ENCODE peak calls at places on chromosomes 2 and 18, in seven cellular contexts. G is psoas muscle; X is Peyer's patch; E is mammary epithelial cell; K is effector memory CD4-positive, alpha-beta T cell; Y is uterus; U is RWPE1. I is an unnamed sample.

GRCh38 chr18:9173770-9174233 is 37.2 kb downstream of the ANKRD12 start:
- DNase-seq in K (no peak), U (no peak), Y (no peak), G (no peak), X (no peak), E (no peak), I (no peak)

GRCh38 chr18:63234839-63235238 is 84.7 kb downstream of the BCL2 start:
- DNase-seq in Y (no peak), U (no peak), G (no peak), K (no peak), E (no peak), X (no peak), I (no peak)

GRCh38 chr2:128421286-128421685 is 102.6 kb upstream of the HS6ST1 start:
- DNase-seq in X (no peak), G (no peak), U (no peak), K (no peak), Y (peak), E (no peak), I (no peak)

GRCh38 chr18:23137788-23138216 is 2.5 kb downstream of the CABLES1 start:
- DNase-seq in Y (no peak), U (no peak), E (no peak), K (no peak), X (no peak), G (no peak), I (peak)

GRCh38 chr2:120654383-120655134 is 81.1 kb upstream of the GLI2 start:
- DNase-seq in X (no peak), U (no peak), G (no peak), E (no peak), K (no peak), Y (no peak), I (no peak)

GRCh38 chr2:71951067-71951436 is 196.6 kb downstream of the CYP26B1 start:
- DNase-seq in G (no peak), Y (no peak), X (no peak), U (no peak), K (no peak), E (no peak), I (no peak)

GRCh38 chr2:73920577-73921545 is 5.8 kb upstream of the DGUOK start:
- DNase-seq in K (peak), U (no peak), X (peak), G (peak), E (no peak), Y (peak), I (peak)

GRCh38 chr2:210445116-210445707 is 31.3 kb downstream of the LANCL1 start:
- DNase-seq in U (peak), G (no peak), X (no peak), E (peak), K (no peak), Y (no peak), I (peak)

GRCh38 chr2:166115589-166115988 is 12.2 kb downstream of the SCN1A start:
- DNase-seq in K (no peak), G (no peak), X (no peak), U (no peak), Y (no peak), E (no peak), I (no peak)

GRCh38 chr2:8719528-8719927 is 37.7 kb downstream of the ID2 start:
- DNase-seq in X (no peak), K (no peak), Y (no peak), U (no peak), G (no peak), E (no peak), I (no peak)

GRCh38 chr2:183409662-183410061 is 285.4 kb downstream of the NUP35 start:
- DNase-seq in K (no peak), E (no peak), G (no peak), Y (no peak), X (no peak), U (no peak), I (no peak)

GRCh38 chr2:235244497-235245215 is 249.2 kb upstream of the AGAP1 start:
- DNase-seq in K (no peak), U (no peak), X (no peak), E (no peak), G (no peak), Y (no peak), I (no peak)

GRCh38 chr2:30661173-30662107 is 145.8 kb downstream of the CAPN13 start:
- DNase-seq in U (no peak), X (no peak), K (no peak), G (no peak), E (peak), Y (no peak), I (no peak)

GRCh38 chr18:76445741-76446232 is 49.3 kb downstream of the ZNF516 start:
- DNase-seq in Y (no peak), K (no peak), E (no peak), X (no peak), G (no peak), U (no peak), I (peak)

GRCh38 chr2:229715895-229716507 is 1.6 kb upstream of the DNER start:
- DNase-seq in X (no peak), E (peak), U (peak), Y (no peak), K (no peak), G (no peak), I (peak)

GRCh38 chr2:177984739-177985138 is 87.8 kb downstream of the PDE11A start:
- DNase-seq in G (no peak), K (no peak), X (no peak), Y (no peak), E (no peak), U (no peak), I (peak)

GRCh38 chr2:24077535-24077877 is 1.4 kb upstream of the SF3B6 start:
- DNase-seq in U (no peak), X (no peak), K (no peak), Y (no peak), G (no peak), E (no peak), I (peak)
- H3K27ac ChIP-seq in U (peak), X (peak), K (peak), Y (peak), G (peak), E (peak), I (peak)

DNA sequence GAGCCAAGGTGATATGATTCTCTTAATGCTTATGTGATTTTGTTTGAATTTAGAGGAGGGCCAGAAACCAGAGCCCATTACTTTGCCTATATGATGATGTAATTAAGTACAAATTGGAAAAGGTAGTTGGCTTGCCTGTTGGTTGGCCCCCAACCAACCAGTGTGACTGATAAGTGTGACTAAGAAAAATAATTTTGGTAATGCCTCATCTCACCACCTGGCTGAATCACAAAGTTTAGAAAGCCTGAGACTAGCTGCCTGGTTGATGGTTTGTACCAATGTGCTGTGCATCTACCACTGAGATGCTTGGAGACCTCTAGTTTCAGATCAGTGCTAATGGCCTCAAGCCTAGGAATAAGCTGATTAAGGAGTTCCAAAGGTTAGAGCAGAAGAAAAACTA is 338.7 kb downstream of the CDH2 start:
- DNase-seq in U (no peak), G (no peak), K (no peak), X (no peak), Y (no peak), E (peak), I (no peak)
- H3K27ac ChIP-seq in U (no peak), G (no peak), K (no peak), X (no peak), Y (no peak), E (no peak), I (no peak)

GRCh38 chr2:67471681-67472080 is 74.5 kb downstream of the ETAA1 start:
- DNase-seq in G (no peak), E (no peak), K (no peak), Y (no peak), X (no peak), U (no peak), I (no peak)

GRCh38 chr2:67479256-67479655 is 82.1 kb downstream of the ETAA1 start:
- DNase-seq in X (no peak), K (no peak), E (no peak), G (no peak), Y (no peak), U (no peak), I (no peak)

GRCh38 chr2:67476808-67477790 is 80.0 kb downstream of the ETAA1 start:
- DNase-seq in Y (peak), X (no peak), G (no peak), U (peak), E (peak), K (no peak), I (peak)
- H3K27ac ChIP-seq in Y (peak), X (no peak), G (no peak), U (no peak), E (no peak), K (no peak), I (no peak)

DNA sequence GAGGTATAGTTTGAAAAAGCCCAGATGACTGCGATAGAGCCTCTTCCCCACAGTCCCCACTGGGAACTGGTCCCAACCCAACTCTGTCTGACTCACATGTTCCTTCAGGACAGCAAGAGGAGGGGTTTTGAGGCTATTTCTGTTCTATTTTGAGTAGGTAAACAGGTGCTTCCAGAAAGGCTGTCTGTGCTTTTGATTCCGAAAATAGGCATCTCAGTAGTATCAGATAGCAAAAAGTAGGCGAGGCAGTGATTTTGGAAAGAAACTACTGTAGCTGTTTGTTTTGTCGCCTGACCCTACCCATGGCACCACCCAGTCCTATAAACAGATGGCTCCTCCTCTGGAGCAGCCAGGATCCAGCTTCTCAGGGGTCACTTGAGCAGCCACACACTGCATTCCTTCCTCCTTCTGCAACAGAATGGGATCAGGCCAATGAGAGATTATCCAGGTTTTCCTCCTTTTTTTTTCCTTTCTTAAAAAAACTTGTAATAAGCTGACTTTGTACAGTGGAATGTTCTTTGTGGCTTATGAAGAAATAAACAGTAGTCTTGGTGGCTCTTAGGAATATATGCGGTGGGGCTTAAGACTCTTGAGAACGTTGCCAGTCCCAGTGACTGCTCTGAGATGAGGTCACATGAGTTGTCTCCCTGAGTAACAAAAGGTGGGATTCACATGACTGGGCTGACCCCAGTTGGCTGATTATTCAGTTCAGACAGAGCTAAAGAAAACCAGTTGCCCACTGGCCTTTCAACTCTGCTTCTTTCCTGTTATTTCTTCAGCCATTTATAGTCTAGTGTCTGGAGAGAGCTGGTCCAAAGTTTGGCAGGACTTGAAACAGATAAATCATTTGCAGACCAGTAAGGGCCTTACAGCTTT is 98.6 kb downstream of the KCNS3 start:
- DNase-seq in K (no peak), U (peak), G (peak), E (peak), Y (peak), X (no peak), I (peak)
- H3K27ac ChIP-seq in K (no peak), U (no peak), G (peak), E (no peak), Y (peak), X (no peak), I (peak)

DNA sequence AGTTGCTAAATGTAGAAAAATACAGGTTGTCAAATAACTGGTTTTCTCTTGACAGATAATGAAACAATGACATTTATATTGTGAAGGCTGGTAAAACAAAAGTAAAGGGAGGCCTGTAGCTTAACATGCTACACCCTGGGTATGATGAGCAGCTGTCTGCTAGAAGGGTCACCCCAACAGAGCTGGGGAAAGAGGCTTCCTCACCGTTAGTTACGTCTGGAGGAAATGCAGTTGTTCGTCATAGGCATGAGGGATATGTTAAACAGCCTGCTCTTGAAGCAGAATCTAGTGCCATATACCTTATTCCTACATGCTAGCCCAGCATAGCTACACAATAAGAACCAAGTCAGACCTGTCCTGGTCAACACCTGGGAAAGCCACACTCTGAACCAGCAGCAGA is 49.9 kb downstream of the LPIN2 start:
- DNase-seq in G (no peak), K (peak), U (no peak), X (no peak), Y (no peak), E (no peak), I (no peak)
- H3K27ac ChIP-seq in G (no peak), K (peak), U (no peak), X (peak), Y (peak), E (no peak), I (peak)

GRCh38 chr2:173999724-174000123 is 34.6 kb upstream of the SP3 start:
- DNase-seq in U (no peak), Y (no peak), G (no peak), K (no peak), E (no peak), X (no peak), I (no peak)

GRCh38 chr2:173997269-173997668 is 32.1 kb upstream of the SP3 start:
- DNase-seq in Y (peak), U (no peak), K (no peak), X (peak), E (no peak), G (peak), I (no peak)

GRCh38 chr2:173999272-173999671 is 34.1 kb upstream of the SP3 start:
- DNase-seq in K (no peak), U (no peak), E (no peak), X (no peak), G (no peak), Y (no peak), I (no peak)

GRCh38 chr2:173997779-173998178 is 32.6 kb upstream of the SP3 start:
- DNase-seq in Y (peak), X (no peak), G (no peak), U (no peak), E (no peak), K (no peak), I (no peak)

GRCh38 chr2:173998386-173998785 is 33.2 kb upstream of the SP3 start:
- DNase-seq in G (no peak), Y (no peak), U (no peak), K (no peak), E (no peak), X (no peak), I (peak)
- H3K27ac ChIP-seq in G (no peak), Y (peak), U (no peak), K (no peak), E (no peak), X (no peak), I (peak)

GRCh38 chr2:203719456-203719855 is 13.0 kb downstream of the CD28 start:
- DNase-seq in K (no peak), E (no peak), Y (no peak), U (no peak), X (no peak), G (no peak), I (no peak)

GRCh38 chr2:203720922-203721672 is 14.7 kb downstream of the CD28 start:
- DNase-seq in E (no peak), G (no peak), K (no peak), X (no peak), Y (no peak), U (no peak), I (no peak)

GRCh38 chr2:203715744-203716143 is 9.3 kb downstream of the CD28 start:
- DNase-seq in G (no peak), X (no peak), Y (no peak), U (no peak), K (no peak), E (no peak), I (no peak)

GRCh38 chr2:203720011-203720410 is 13.6 kb downstream of the CD28 start:
- DNase-seq in G (no peak), K (peak), X (no peak), Y (no peak), U (no peak), E (no peak), I (peak)

DNA sequence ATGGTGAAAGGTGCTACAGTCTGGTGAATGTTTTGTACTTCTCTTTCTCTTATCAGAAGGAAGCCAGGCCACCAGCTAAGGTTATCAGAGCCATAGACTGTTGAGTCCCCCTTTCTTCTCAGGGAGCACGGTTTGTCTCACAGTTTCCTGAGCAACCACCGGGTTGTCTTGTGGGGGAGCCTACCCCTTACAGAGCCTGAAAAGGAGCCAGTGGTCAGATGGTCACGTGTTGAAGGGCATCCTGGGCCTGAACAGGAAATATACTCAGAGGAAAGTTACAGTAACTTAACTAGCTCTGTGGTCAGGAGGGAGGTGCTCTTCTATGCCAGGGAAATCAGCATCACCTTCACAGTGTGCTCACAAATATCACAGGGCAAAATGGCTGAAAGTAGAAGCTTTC is 11.6 kb downstream of the CD28 start:
- DNase-seq in X (peak), E (no peak), G (no peak), Y (peak), U (no peak), K (peak), I (peak)
- H3K27ac ChIP-seq in X (no peak), E (no peak), G (no peak), Y (no peak), U (no peak), K (peak), I (peak)